ENCODE peak calls at places on chromosomes 16 and 17, in eight cellular contexts. O, N, P, Y, J, E, I and G are unnamed samples.

GRCh38 chr17:72764632-72765041 is 327.9 kb downstream of the SLC39A11 start:
- DNase-seq in O (no peak), N (no peak), P (no peak), Y (peak), J (no peak), E (no peak), I (no peak), G (no peak)

GRCh38 chr16:75614247-75614897 is 8.7 kb downstream of the ADAT1 start:
- DNase-seq in O (no peak), N (no peak), P (no peak), Y (no peak), J (no peak), E (no peak), I (no peak), G (no peak)

GRCh38 chr16:54121539-54122295 is 164.9 kb downstream of the IRX3 start:
- DNase-seq in O (no peak), N (no peak), P (no peak), Y (no peak), J (no peak), E (no peak), I (no peak), G (no peak)

GRCh38 chr17:19003543-19003965 is 1.0 kb downstream of the FAM83G start:
- DNase-seq in O (no peak), N (no peak), P (no peak), Y (no peak), J (no peak), E (no peak), I (no peak), G (no peak)

GRCh38 chr16:50038756-50039529 is 13.9 kb downstream of the CNEP1R1 start:
- DNase-seq in O (no peak), N (no peak), P (no peak), Y (no peak), J (no peak), E (no peak), I (no peak), G (no peak)

GRCh38 chr17:13346081-13346533 is 255.6 kb downstream of the HS3ST3A1 start:
- DNase-seq in O (no peak), N (no peak), P (no peak), Y (peak), J (no peak), E (no peak), I (no peak), G (no peak)

GRCh38 chr17:57898487-57899311 is 48.9 kb upstream of the MRPS23 start:
- DNase-seq in O (no peak), N (no peak), P (no peak), Y (no peak), J (peak), E (no peak), I (no peak), G (peak)

GRCh38 chr17:79916991-79917901 is 78.0 kb upstream of the CBX4 start:
- DNase-seq in O (no peak), N (no peak), P (no peak), Y (no peak), J (no peak), E (no peak), I (no peak), G (no peak)

GRCh38 chr17:19312406-19312805 is 50.1 kb downstream of the B9D1 start:
- DNase-seq in O (no peak), N (no peak), P (no peak), Y (no peak), J (no peak), E (no peak), I (no peak), G (no peak)

GRCh38 chr17:17752822-17753448 is 71.7 kb downstream of the RAI1 start:
- DNase-seq in O (no peak), N (no peak), P (no peak), Y (no peak), J (no peak), E (no peak), I (no peak), G (no peak)

GRCh38 chr17:62760059-62760887 is 47.8 kb downstream of the MARCHF10 start:
- DNase-seq in O (no peak), N (no peak), P (no peak), Y (no peak), J (no peak), E (no peak), I (no peak), G (no peak)

GRCh38 chr16:3949287-3949686 is 68.8 kb upstream of the CREBBP start:
- DNase-seq in O (no peak), N (peak), P (no peak), Y (no peak), J (peak), E (no peak), I (no peak), G (no peak)

GRCh38 chr17:77449908-77450741 is 309.4 kb downstream of the SEC14L1 start:
- DNase-seq in O (no peak), N (no peak), P (peak), Y (no peak), J (peak), E (no peak), I (no peak), G (peak)

GRCh38 chr17:72457712-72458111 is 336.9 kb downstream of the SOX9 start:
- DNase-seq in O (no peak), N (no peak), P (no peak), Y (no peak), J (no peak), E (no peak), I (no peak), G (no peak)

GRCh38 chr17:30235386-30236296 is at the start of gene SLC6A4:
- DNase-seq in O (no peak), N (peak), P (no peak), Y (no peak), J (peak), E (no peak), I (peak), G (no peak)

GRCh38 chr16:19294156-19294649 is 8.7 kb downstream of the CLEC19A start:
- DNase-seq in O (no peak), N (no peak), P (peak), Y (no peak), J (no peak), E (peak), I (peak), G (no peak)

GRCh38 chr17:31722251-31723056 is 136.6 kb downstream of the COPRS start:
- DNase-seq in O (peak), N (peak), P (no peak), Y (no peak), J (no peak), E (no peak), I (no peak), G (no peak)

GRCh38 chr17:28788100-28788499 is 44.3 kb downstream of the TRAF4 start:
- DNase-seq in O (no peak), N (no peak), P (no peak), Y (no peak), J (no peak), E (no peak), I (no peak), G (no peak)

GRCh38 chr17:76371656-76372628 is 12.5 kb upstream of the SPHK1 start:
- DNase-seq in O (no peak), N (no peak), P (no peak), Y (peak), J (no peak), E (peak), I (no peak), G (no peak)

GRCh38 chr17:49748223-49748622 is 15.7 kb downstream of the FAM117A start:
- DNase-seq in O (no peak), N (no peak), P (no peak), Y (no peak), J (no peak), E (no peak), I (no peak), G (no peak)

GRCh38 chr17:76416447-76416846 is 32.0 kb downstream of the SPHK1 start:
- DNase-seq in O (no peak), N (no peak), P (no peak), Y (no peak), J (no peak), E (no peak), I (no peak), G (no peak)

GRCh38 chr17:79000396-79001189 is 9.0 kb downstream of the CANT1 start:
- DNase-seq in O (no peak), N (peak), P (no peak), Y (no peak), J (no peak), E (no peak), I (peak), G (no peak)

GRCh38 chr16:276360-277077 is 775 bp upstream of the RGS11 start:
- DNase-seq in O (no peak), N (no peak), P (no peak), Y (no peak), J (no peak), E (no peak), I (no peak), G (no peak)

GRCh38 chr16:28298511-28298878 is 6.2 kb downstream of the SBK1 start:
- DNase-seq in O (no peak), N (no peak), P (no peak), Y (no peak), J (no peak), E (no peak), I (no peak), G (no peak)

GRCh38 chr17:8469964-8470363 is 34.3 kb downstream of the NDEL1 start:
- DNase-seq in O (no peak), N (no peak), P (no peak), Y (no peak), J (no peak), E (no peak), I (peak), G (no peak)

GRCh38 chr17:63956296-63956920 is 16.3 kb downstream of the SCN4A start:
- DNase-seq in O (no peak), N (no peak), P (no peak), Y (peak), J (no peak), E (no peak), I (no peak), G (no peak)

GRCh38 chr16:71288890-71289731 is at the start of gene CMTR2:
- DNase-seq in O (peak), N (peak), P (peak), Y (peak), J (peak), E (peak), I (peak), G (peak)
- TF ChIP-seq CTCF in O (no peak), N (no peak), P (peak), Y (no peak), J (no peak), E (no peak), I (no peak), G (no peak)

DNA sequence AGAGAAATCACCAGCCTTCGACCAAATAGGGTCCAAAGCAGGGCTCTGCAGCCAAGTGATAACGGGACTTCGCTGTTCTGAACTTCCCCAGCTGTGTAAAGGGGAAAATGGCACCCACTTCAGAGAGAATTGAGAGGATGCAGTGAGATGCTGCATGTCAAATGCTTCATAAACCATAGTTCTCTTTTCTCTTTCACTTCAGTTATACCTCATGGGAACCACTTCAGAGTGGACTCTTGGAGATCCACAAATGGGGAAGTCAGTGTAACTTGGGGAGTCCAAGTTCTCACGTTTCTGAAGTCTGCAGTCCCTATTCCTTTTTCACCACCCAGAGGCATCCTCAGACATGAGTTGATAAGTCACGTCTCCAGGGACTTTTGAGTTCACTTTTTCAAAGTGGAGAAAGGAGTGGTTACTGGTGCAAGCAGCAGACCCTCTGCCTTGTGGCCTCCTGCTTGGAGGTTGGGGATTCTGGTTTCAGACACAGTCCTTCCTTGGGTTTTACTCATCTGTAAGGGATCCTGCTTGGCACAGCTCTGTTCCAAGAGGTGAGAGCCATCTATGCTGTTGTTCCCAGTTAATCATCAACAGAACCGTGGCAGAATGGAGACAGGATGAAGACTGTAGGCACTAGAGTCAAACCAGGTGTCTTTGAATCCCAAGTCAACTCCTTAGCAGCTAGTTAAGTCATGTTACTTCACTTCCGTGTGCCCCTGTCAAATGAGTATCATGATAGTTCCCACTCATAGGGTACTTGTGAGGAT is 123.4 kb upstream of the NOL11 start:
- DNase-seq in O (no peak), N (no peak), P (no peak), Y (no peak), J (no peak), E (no peak), I (peak), G (no peak)
- TF ChIP-seq CTCF in O (no peak), N (no peak), P (no peak), Y (no peak), J (no peak), E (no peak), I (no peak), G (no peak)

GRCh38 chr17:34847939-34848338 is 113.3 kb downstream of the CCT6B start:
- DNase-seq in O (no peak), N (no peak), P (no peak), Y (no peak), J (no peak), E (no peak), I (no peak), G (no peak)
- TF ChIP-seq CTCF in O (no peak), N (no peak), P (no peak), Y (no peak), J (no peak), E (no peak), I (no peak), G (no peak)

DNA sequence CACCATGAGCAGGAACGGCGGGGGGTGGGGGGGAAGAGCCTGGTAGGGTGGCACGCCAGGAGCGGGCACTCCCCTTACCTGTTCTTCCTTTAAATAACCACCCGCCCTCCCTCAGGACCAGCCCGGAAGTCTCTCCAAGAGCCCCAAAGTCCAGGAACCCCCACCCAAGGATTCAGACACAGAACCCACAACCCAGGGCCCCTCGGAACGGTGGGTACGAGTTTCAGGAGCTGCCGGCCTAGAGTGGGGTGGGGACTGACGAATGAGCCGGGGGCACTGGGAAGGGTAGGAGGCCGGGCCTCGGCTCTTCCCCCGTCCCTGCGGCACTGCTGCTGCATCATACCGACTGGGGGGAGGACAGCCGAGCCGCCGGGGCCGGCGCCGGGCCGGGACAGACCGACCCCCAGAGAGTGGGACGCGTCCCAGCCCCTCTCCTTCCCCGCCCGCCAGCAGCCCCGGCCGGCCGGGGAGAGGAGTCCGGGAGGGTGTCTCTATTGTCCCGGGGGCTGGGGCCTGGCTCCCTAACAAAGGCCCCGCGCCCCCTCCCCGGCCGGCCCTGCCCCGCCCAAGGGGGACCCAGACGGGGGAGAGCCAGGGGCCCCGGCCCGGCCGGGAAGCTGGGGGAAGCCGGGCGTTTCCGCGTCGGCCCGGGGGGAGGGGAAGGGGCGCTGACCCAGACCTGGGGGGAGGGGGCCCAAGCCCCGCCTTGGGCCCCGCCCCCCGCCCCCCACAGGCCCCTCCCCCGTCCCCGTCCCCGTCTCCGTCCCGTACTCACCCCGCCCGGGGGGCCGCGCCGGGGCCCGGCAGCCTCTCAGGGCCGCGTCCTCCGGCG is 747 bp downstream of the ATXN7L3 start:
- DNase-seq in O (no peak), N (no peak), P (no peak), Y (no peak), J (peak), E (peak), I (peak), G (peak)
- TF ChIP-seq CTCF in O (no peak), N (no peak), P (no peak), Y (no peak), J (no peak), E (no peak), I (no peak), G (no peak)